ENCODE peak calls at places on chromosome 7, in six cellular contexts. Q is H1, V is suprapubic skin, B is tibial nerve, I is sigmoid colon, Y is stomach. C is an unnamed sample. For H3K9me3, the result is how much of the 10 kb centered on the place peaks cover.

GRCh38 chr7:65265959-65266519 is 107.6 kb upstream of the ZNF92 start:
- DNase-seq in B (no peak), V (no peak), I (no peak), Y (no peak), Q (no peak), C (no peak)

GRCh38 chr7:111558948-111559347 is 3.3 kb downstream of the IMMP2L start:
- DNase-seq in Y (no peak), Q (no peak), B (no peak), V (no peak), I (no peak), C (no peak)

GRCh38 chr7:133091943-133092464 is 10.1 kb upstream of the CHCHD3 start:
- DNase-seq in Q (no peak), I (no peak), V (no peak), B (no peak), Y (no peak), C (no peak)

GRCh38 chr7:72405389-72405788 is 6.7 kb downstream of the CALN1 start:
- DNase-seq in B (no peak), V (no peak), Q (no peak), Y (no peak), I (no peak), C (no peak)

GRCh38 chr7:107294182-107294581 is 125.4 kb downstream of the HBP1 start:
- DNase-seq in B (no peak), I (no peak), V (no peak), Y (no peak), Q (no peak), C (no peak)

GRCh38 chr7:80087051-80087767 is 47.4 kb upstream of the GNAI1 start:
- DNase-seq in Q (no peak), V (no peak), B (no peak), Y (no peak), I (no peak), C (no peak)

GRCh38 chr7:107622937-107623336 is 37.7 kb upstream of the SLC26A4 start:
- DNase-seq in B (no peak), I (no peak), V (no peak), Y (no peak), Q (no peak), C (no peak)

GRCh38 chr7:7812112-7812511 is 93.7 kb upstream of the RPA3 start:
- DNase-seq in B (no peak), V (no peak), I (no peak), Y (no peak), Q (no peak), C (no peak)

GRCh38 chr7:786472-787255 is 45.6 kb upstream of the SUN1 start:
- DNase-seq in V (peak), Y (peak), Q (peak), I (peak), B (peak), C (peak)

GRCh38 chr7:11228515-11228914 is 254.8 kb downstream of the PHF14 start:
- DNase-seq in Q (no peak), B (peak), I (peak), Y (peak), V (peak), C (peak)

GRCh38 chr7:116942503-116942902 is 10.8 kb upstream of the ST7 start:
- DNase-seq in I (no peak), B (no peak), Y (no peak), V (no peak), Q (no peak), C (no peak)

GRCh38 chr7:22156205-22156604 is 200.7 kb downstream of the RAPGEF5 start:
- DNase-seq in I (no peak), Q (no peak), B (no peak), Y (no peak), V (no peak), C (no peak)

GRCh38 chr7:132592947-132593335 is 16.7 kb upstream of the PLXNA4 start:
- DNase-seq in B (no peak), Q (no peak), V (no peak), I (no peak), Y (no peak), C (no peak)

GRCh38 chr7:142880886-142881505 is 4.5 kb downstream of the TRPV6 start:
- DNase-seq in B (no peak), I (no peak), Q (peak), V (no peak), Y (peak), C (no peak)

GRCh38 chr7:148702876-148703670 is 4.4 kb downstream of the CUL1 start:
- DNase-seq in V (no peak), Y (no peak), B (no peak), Q (no peak), I (no peak), C (no peak)

GRCh38 chr7:97006146-97006950 is 995 bp downstream of the DLX6 start:
- DNase-seq in Q (no peak), I (no peak), V (no peak), B (no peak), Y (peak), C (peak)

GRCh38 chr7:142477079-142477651 is 219.3 kb upstream of the PRSS58 start:
- DNase-seq in Y (no peak), Q (no peak), V (no peak), B (no peak), I (no peak), C (no peak)

GRCh38 chr7:128815289-128815938 is 14.8 kb upstream of the FLNC start:
- DNase-seq in B (no peak), Q (no peak), I (no peak), V (no peak), Y (no peak), C (no peak)

GRCh38 chr7:82152858-82153257 is 290.7 kb downstream of the CACNA2D1 start:
- DNase-seq in I (no peak), V (no peak), Y (no peak), Q (no peak), B (no peak), C (no peak)

GRCh38 chr7:132272763-132273371 is 303.4 kb downstream of the PLXNA4 start:
- DNase-seq in Y (no peak), Q (no peak), V (no peak), I (no peak), B (no peak), C (no peak)

GRCh38 chr7:143906176-143906575 is 4.2 kb upstream of the TCAF1 start:
- DNase-seq in B (no peak), I (no peak), Q (no peak), Y (no peak), V (no peak), C (peak)

GRCh38 chr7:134548877-134549276 is at the start of gene AKR1B15:
- DNase-seq in I (no peak), Y (no peak), B (peak), V (peak), Q (no peak), C (no peak)

GRCh38 chr7:77903597-77903996 is 105.0 kb downstream of the PHTF2 start:
- DNase-seq in B (no peak), V (no peak), Y (no peak), Q (no peak), I (no peak), C (no peak)

GRCh38 chr7:122766593-122766992 is 63.9 kb upstream of the RNF148 start:
- DNase-seq in Y (no peak), B (no peak), Q (no peak), I (no peak), V (no peak), C (no peak)

GRCh38 chr7:129906700-129907099 is 46.1 kb downstream of the UBE2H start:
- DNase-seq in B (no peak), Q (no peak), I (no peak), V (no peak), Y (no peak), C (no peak)

GRCh38 chr7:50359995-50360925 is 55.7 kb downstream of the IKZF1 start:
- DNase-seq in B (no peak), Q (no peak), V (no peak), Y (no peak), I (peak), C (no peak)

GRCh38 chr7:191105-192034 is 1.0 kb upstream of the FAM20C start:
- DNase-seq in I (peak), V (no peak), Q (no peak), Y (no peak), B (peak), C (peak)

DNA sequence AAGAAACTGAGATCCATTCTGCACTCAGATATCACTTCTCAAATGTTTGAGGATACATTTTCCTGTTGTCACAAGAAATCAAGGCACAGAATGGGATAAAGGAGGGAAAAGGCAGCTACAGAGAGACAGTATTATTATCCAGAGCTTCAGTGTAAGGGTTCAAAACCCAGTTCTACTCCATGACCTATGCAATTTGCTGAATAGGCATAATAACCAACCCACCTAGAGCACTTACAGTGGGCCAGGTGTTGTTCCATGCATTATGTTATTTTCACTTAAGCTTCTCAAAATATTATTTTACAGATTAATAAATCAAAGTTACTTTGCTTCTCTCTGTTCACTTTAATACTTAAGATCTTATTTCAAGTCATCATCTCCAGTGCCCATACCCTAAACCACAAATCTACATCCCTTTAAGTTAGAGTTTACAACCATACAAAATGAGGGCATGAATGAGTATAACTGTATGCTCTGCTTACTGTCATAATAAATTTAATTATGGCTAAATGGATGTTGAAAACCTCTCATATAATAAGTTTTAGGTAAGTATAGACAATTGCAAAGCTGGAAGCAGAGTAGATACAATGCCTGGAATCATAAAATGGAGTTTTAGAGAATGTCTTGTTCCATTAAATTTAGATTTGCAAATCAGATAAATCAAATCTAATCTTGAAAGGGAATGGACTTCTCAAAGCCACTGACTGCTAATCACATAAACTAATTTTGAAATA is 28.1 kb upstream of the PCLO start:
- DNase-seq in V (no peak), Y (no peak), Q (no peak), B (no peak), I (no peak), C (no peak)
- TF ChIP-seq CTCF in V (no peak), Y (no peak), Q (no peak), B (no peak), I (no peak), C (no peak)

GRCh38 chr7:36214608-36215016 is 61.6 kb downstream of the EEPD1 start:
- DNase-seq in B (no peak), Y (no peak), Q (no peak), V (no peak), I (peak), C (peak)
- TF ChIP-seq EP300 in B (no peak), Y (no peak), Q (no peak), V (peak), I (peak), C (no peak)

GRCh38 chr7:154899893-154900292 is 103.0 kb downstream of the PAXIP1 start:
- DNase-seq in B (no peak), I (no peak), Y (no peak), Q (no peak), V (no peak), C (no peak)

GRCh38 chr7:154898973-154899855 is 103.7 kb downstream of the PAXIP1 start:
- DNase-seq in Y (no peak), Q (no peak), I (no peak), B (no peak), V (no peak), C (no peak)

GRCh38 chr7:154903083-154903731 is 99.7 kb downstream of the PAXIP1 start:
- DNase-seq in Q (no peak), B (no peak), Y (peak), I (peak), V (no peak), C (no peak)

GRCh38 chr7:154905615-154906014 is 97.3 kb downstream of the PAXIP1 start:
- DNase-seq in V (no peak), B (no peak), I (peak), Y (no peak), Q (no peak), C (no peak)

DNA sequence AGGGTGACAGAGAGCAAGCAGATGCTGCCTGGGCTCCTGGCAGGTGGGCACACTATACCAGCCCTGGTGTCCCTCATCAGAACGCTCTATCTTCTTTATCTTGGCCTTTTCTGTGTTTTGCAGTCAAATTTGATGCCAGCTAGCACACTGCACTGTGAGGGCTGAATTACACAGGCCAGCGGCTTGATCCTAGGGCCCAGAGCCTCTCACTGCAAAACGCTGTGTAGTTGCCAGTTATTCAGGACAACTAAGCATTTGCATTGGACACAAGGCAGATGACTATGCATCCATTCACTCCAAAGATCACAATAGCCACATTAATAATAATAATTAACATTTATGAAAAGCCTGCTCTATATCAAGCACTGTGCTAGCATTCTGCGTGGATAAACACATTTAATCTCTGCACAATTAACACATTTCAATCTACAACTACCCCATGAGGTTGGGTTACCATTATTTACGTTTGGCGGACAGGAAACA is 100.3 kb downstream of the PAXIP1 start:
- DNase-seq in Y (no peak), I (peak), B (no peak), Q (no peak), V (no peak), C (no peak)
- H3K9me3 ChIP-seq in Y (under half), I (under half), B (under half), Q (under half), V (under half), C (under half)

DNA sequence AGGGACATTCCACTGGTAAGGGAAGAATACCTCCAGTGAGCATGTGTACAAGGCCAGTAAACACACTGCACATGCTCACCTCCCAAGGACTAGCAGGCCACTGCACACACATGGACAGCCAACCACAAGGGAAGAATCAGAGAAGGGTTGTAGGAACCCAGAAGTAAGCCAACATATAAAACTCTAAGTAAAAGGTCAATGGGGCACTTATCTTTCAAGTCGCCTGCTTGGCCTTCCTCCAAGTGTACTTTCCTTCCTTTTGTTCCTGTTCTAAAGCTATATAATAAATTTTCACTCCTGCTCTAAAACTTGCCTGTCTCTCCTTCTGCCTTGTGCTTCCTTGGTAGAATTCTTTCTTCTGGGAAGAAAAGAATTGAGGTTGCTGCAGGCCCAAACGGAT is 33.0 kb downstream of the ORC5 start:
- DNase-seq in Y (no peak), I (no peak), V (no peak), Q (no peak), B (no peak), C (no peak)
- TF ChIP-seq CTCF in Y (no peak), I (no peak), V (no peak), Q (no peak), B (no peak), C (no peak)

GRCh38 chr7:43869898-43870240 is 552 bp upstream of the MRPS24 start:
- DNase-seq in I (peak), V (no peak), B (peak), Q (no peak), Y (no peak), C (peak)
- TF ChIP-seq EP300 in I (peak), V (no peak), B (peak), Q (no peak), Y (no peak), C (peak)

DNA sequence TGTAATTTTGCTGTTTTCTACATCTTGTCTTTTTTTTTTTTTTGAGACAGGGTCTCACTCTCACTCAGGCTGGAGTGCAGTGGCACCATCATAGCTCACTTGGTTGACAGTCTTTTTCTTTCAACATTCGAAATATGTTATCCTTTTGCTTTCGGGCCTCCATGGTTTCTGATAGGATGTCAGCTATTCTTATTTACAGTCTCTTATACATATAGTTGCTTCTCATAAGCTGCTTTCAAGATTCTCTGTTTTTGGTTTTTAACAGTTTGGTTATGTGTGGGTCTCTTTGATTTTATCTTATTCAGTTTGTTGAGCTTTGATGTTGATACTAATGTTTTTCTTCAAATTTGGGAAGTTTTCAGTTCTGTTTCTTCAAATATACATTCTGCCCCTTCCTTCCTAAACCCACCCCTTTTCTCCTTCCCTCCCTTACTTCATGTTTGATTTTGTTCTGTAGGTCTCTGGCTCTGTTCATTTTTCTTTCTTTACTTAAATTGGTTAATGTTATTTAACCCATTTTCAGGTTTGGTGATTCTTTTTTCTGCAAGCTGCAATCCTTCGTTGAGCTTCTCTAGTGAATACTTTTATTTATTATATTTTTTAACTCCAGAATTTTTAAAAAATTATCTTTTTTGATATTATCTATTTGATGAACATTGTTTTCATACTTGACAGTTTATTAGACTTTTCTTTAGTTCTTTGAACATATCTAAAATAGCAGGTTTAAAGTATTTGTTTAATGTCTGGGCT is 19.3 kb downstream of the SEPTIN7 start:
- DNase-seq in Y (no peak), V (no peak), B (no peak), I (no peak), Q (no peak), C (no peak)
- H3K9me3 ChIP-seq in Y (under half), V (under half), B (under half), I (under half), Q (under half), C (under half)

C was measured in ovary.